ENCODE peak calls at places on chromosomes 16 and 17, in five cellular contexts. N is HCT116, D is kidney epithelial cell, T is A673, F is esophagus squamous epithelium. H is an unnamed sample.
A peak's percentile ranks its signal among the peaks of the same experiment; 100 is the strongest.

GRCh38 chr16:80935691-80936090 is 71.0 kb downstream of the CMC2 start:
- DNase-seq in F (no peak), D (no peak), T (no peak), N (no peak), H (no peak)

GRCh38 chr17:18916816-18917496 is 35.0 kb upstream of the SLC5A10 start:
- DNase-seq in F (no peak), D (no peak), T (peak; percentile 11), N (no peak), H (peak; percentile 32)

GRCh38 chr17:82949984-82950383 is 110.2 kb upstream of the ZNF750 start:
- DNase-seq in T (no peak), D (no peak), N (no peak), F (no peak), H (no peak)

GRCh38 chr16:89993971-89994370 is 25.3 kb downstream of the DBNDD1 start:
- DNase-seq in T (peak; percentile 28), D (no peak), N (no peak), F (no peak), H (no peak)

GRCh38 chr17:83119987-83120864 is 40.8 kb downstream of the METRNL start:
- DNase-seq in T (no peak), D (no peak), F (no peak), N (no peak), H (no peak)

GRCh38 chr16:11082108-11082859 is 137.9 kb downstream of the CLEC16A start:
- DNase-seq in N (no peak), F (no peak), T (no peak), D (no peak), H (no peak)

GRCh38 chr16:57194512-57194911 is 8.4 kb downstream of the RSPRY1 start:
- DNase-seq in N (peak; percentile 54), D (peak; percentile 94), F (no peak), T (peak; percentile 22), H (peak; percentile 70)

GRCh38 chr16:62022688-62023087 is 13.6 kb downstream of the CDH8 start:
- DNase-seq in F (no peak), D (no peak), T (no peak), N (no peak), H (no peak)

GRCh38 chr16:20647736-20648135 is 49.7 kb downstream of the ACSM1 start:
- DNase-seq in N (no peak), T (no peak), D (no peak), F (no peak), H (no peak)

DNA sequence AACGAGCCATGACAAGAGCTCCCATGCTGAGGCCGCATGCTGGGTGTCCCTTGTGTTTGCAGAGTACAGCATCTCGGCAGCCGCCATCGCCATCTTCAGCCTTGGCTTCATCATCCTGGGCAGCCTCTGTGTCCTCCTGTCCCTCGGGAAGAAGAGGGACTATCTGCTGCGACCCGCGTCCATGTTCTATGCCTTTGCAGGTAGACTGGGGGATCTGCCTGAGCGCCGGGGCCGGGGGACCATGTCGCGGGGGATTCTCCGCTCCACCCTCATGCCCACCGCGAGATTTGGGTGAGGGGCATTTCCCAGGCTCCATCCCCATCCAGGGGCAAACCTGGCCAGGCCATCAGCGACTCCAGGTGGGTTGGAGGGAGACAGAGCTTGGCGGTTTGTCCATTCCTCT is 10.7 kb downstream of the CACNG1 start:
- DNase-seq in D (no peak), N (no peak), T (no peak), F (no peak), H (no peak)
- TF ChIP-seq CTCF in D (no peak), N (no peak), T (no peak), F (no peak), H (no peak)

GRCh38 chr17:8190506-8190905 is 526 bp upstream of the BORCS6 start:
- DNase-seq in T (no peak), N (no peak), F (no peak), D (no peak), H (no peak)
- H3K4me3 ChIP-seq in T (peak overlapping the region; percentile 82), N (peak overlapping the region; percentile 83), F (peak overlapping the region; percentile 97), D (no peak overlapping the region), H (peak overlapping the region; percentile 69)

GRCh38 chr17:79214459-79214858 is 139.8 kb downstream of the ENGASE start:
- DNase-seq in D (no peak), T (no peak), N (no peak), F (no peak), H (no peak)

GRCh38 chr17:79214940-79215604 is 140.4 kb downstream of the ENGASE start:
- DNase-seq in D (no peak), N (no peak), F (no peak), T (peak; percentile 56), H (no peak)

GRCh38 chr17:79213305-79213704 is 138.7 kb downstream of the ENGASE start:
- DNase-seq in F (no peak), D (no peak), N (no peak), T (no peak), H (no peak)

GRCh38 chr17:79211061-79211770 is 136.6 kb downstream of the ENGASE start:
- DNase-seq in T (no peak), N (no peak), D (no peak), F (no peak), H (no peak)

DNA sequence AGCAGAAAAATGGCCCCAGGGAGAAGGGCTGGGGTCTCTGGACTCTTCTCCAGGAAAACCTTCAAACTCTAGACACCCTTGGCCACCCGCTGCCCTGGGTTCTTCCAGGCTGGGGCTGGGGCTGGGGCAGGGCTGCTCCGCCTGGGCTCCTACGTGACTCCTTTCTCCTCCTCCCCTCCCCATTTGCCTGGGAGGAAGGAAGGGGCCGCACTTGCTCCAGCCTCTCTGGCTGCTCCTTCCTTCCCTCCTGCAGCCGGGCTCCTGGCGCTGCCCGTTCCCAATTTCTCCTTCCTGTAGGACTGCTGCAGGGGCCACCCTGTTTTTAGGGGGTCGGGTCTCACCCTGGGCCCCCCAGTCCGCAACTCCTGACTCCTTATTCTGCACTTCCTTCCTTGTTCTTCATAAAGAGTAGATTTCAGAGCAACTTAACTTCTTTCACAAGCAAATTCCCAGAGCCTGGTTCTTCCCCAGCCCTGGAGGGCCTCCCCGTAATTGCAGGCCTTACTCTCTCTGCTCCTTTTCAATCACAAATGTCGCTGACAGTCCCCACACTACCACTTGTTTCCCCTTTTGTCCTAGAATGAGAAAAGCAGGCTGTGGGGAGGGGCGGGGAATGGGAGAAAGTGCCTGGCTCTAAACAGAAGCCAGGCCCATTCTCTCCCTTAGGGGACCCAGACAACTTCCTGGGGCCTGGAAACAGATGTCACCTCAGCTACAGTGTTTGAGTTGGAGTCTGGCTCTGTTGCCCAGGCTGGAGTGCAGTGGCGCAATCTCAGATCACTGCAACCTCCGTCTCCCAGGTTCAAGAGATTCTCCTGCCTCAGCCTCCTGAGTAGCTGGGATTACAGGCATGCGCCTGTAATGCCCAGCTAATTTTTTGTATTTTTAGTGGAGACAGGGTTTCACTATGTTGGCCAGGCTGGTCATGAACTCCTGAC is 137.8 kb downstream of the ENGASE start:
- DNase-seq in F (no peak), D (no peak), T (no peak), N (no peak), H (no peak)
- TF ChIP-seq CTCF in F (no peak), D (no peak), T (no peak), N (no peak), H (no peak)

GRCh38 chr16:25051446-25052160 is 36.4 kb upstream of the ARHGAP17 start:
- DNase-seq in D (no peak), N (no peak), T (peak; percentile 22), F (no peak), H (no peak)
- H3K4me3 ChIP-seq in D (no peak overlapping the region), N (no peak overlapping the region), T (no peak overlapping the region), F (peak overlapping the region; percentile 40), H (no peak overlapping the region)

GRCh38 chr16:30068750-30069574 is 3.4 kb downstream of the ALDOA start:
- DNase-seq in T (peak; percentile 54), N (no peak), F (no peak), D (no peak), H (no peak)
- TF ChIP-seq CTCF in T (peak; percentile 56), N (no peak), F (peak; percentile 68), D (peak; percentile 61), H (peak; percentile 56)

DNA sequence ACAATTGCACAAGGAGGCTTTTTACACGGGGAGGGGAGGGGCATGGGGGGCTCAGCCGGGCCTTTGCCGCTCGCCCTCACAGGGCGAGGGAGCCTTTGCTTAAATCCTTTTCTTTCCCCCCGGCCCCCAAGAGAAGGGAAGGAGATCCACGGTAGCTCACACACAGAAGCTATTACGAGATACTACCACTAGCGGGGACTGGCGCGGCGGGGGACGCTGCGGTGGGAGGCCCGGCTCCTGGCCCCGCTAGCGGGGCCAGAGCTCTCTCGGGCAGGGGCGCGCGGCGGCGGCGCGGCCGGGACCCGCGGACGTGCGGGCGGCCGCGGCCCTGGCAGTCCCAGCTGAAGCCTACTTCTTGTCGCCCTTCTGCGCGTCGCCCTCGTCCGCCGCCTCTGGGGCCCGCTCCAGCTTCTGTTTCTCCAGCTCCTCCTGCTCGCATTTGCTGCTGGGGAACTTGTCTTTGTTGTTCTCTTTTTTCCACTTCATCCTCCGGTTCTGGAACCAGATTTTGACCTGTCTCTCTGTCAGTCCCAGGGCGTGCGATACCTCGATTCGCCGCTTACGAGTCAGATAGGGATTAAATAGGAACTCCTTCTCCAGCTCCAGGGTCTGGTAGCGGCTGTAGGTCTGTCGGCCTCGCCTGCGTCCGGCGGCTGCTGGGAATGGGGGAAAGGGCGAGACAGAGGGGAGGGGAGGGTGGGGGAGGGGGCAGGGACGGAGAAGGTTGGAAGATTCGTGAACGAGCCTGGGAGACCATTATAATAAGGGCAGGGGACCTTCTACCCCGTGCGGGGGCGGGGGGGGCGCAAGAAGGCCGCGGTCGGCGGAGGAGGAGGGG is 2.0 kb downstream of the HOXB8 start:
- DNase-seq in F (no peak), N (no peak), T (peak; percentile 87), D (no peak), H (no peak)
- H3K4me3 ChIP-seq in F (peak overlapping the region; percentile 67), N (peak overlapping the region; percentile 80), T (peak overlapping the region; percentile 87), D (peak overlapping the region; percentile 73), H (no peak overlapping the region)

GRCh38 chr16:53821957-53822625 is 118.1 kb downstream of the FTO start:
- DNase-seq in D (no peak), T (no peak), N (no peak), F (no peak), H (no peak)
- TF ChIP-seq CTCF in D (no peak), T (no peak), N (no peak), F (peak; percentile 2), H (no peak)

GRCh38 chr17:30340957-30341356 is 7.1 kb upstream of the TMIGD1 start:
- DNase-seq in F (no peak), T (no peak), D (no peak), N (no peak), H (no peak)
- H3K4me3 ChIP-seq in F (no peak overlapping the region), T (no peak overlapping the region), D (no peak overlapping the region), N (no peak overlapping the region), H (no peak overlapping the region)